ENCODE peak calls at places on chromosomes 12 and 14, in nine cellular contexts. U, R, T, Y, F, I, V, J and Z are unnamed samples.

GRCh38 chr14:101248840-101249675 is 312.2 kb upstream of the DIO3 start:
- DNase-seq in F (no peak), T (no peak), U (no peak), R (no peak), J (no peak), V (no peak), I (no peak), Y (no peak), Z (no peak)

GRCh38 chr12:4960030-4960429 is 50.3 kb downstream of the KCNA1 start:
- DNase-seq in Y (no peak), F (no peak), U (no peak), T (no peak), J (no peak), I (no peak), V (no peak), R (no peak), Z (no peak)

GRCh38 chr14:99774526-99775307 is 18.5 kb upstream of the EML1 start:
- DNase-seq in Y (no peak), J (peak), R (no peak), F (no peak), U (no peak), T (no peak), I (no peak), V (no peak), Z (no peak)

GRCh38 chr14:52073251-52073650 is 4.4 kb upstream of the NID2 start:
- DNase-seq in Y (no peak), J (no peak), F (no peak), R (no peak), I (no peak), V (no peak), U (no peak), T (no peak), Z (no peak)

GRCh38 chr14:100392266-100392850 is 69.2 kb downstream of the SLC25A47 start:
- DNase-seq in U (no peak), V (no peak), Y (no peak), R (no peak), I (no peak), F (no peak), T (no peak), J (no peak), Z (no peak)

GRCh38 chr12:52198454-52199215 is 6.8 kb upstream of the KRT80 start:
- DNase-seq in U (no peak), T (no peak), R (no peak), Y (no peak), F (peak), J (no peak), I (no peak), V (no peak), Z (no peak)

GRCh38 chr14:52080171-52080800 is 11.4 kb upstream of the NID2 start:
- DNase-seq in Y (no peak), T (no peak), J (no peak), R (no peak), V (no peak), I (no peak), F (no peak), U (no peak), Z (no peak)

GRCh38 chr12:66529934-66530333 is 148.9 kb downstream of the GRIP1 start:
- DNase-seq in V (no peak), I (no peak), F (no peak), R (no peak), J (no peak), U (no peak), T (no peak), Y (no peak), Z (no peak)

GRCh38 chr14:74220991-74221390 is 18.3 kb upstream of the VSX2 start:
- DNase-seq in F (no peak), T (no peak), Y (no peak), R (no peak), I (no peak), U (no peak), J (no peak), V (no peak), Z (no peak)

GRCh38 chr12:7131502-7131866 is 1.3 kb downstream of the CLSTN3 start:
- DNase-seq in J (no peak), R (peak), U (no peak), I (no peak), F (no peak), T (no peak), V (peak), Y (peak), Z (no peak)